ENCODE peak calls at places on chromosomes 13 and 19, in eight cellular contexts. H is OCI-LY7, X is WTC11, E is progenitor cell of endocrine pancreas, G is mucosa of descending colon, I is heart right ventricle, K is choroid plexus epithelial cell, O is HFFc6. V is an unnamed sample.

GRCh38 chr13:45242070-45242469 is 41.2 kb upstream of the KCTD4 start:
- DNase-seq in H (no peak), X (no peak), E (no peak), G (no peak), I (no peak), K (peak; percentile 73), O (no peak), V (no peak)

GRCh38 chr13:97967948-97968347 is 14.5 kb downstream of the IPO5 start:
- DNase-seq in H (no peak), X (no peak), E (no peak), G (no peak), I (peak; percentile 9), K (peak; percentile 45), O (no peak), V (no peak)

GRCh38 chr19:41310031-41310831 is at the start of gene CCDC97:
- DNase-seq in H (peak; percentile 93), X (peak; percentile 88), E (peak; percentile 76), G (peak; percentile 92), I (peak; percentile 88), K (peak; percentile 90), O (peak; percentile 76), V (peak; percentile 85)

GRCh38 chr19:57613941-57614743 is at the start of gene ZNF134:
- DNase-seq in H (peak; percentile 95), X (peak; percentile 93), E (peak; percentile 75), G (peak; percentile 95), I (peak; percentile 94), K (peak; percentile 92), O (peak; percentile 79), V (peak; percentile 86)

GRCh38 chr13:28754698-28755545 is 36.2 kb upstream of the SLC46A3 start:
- DNase-seq in H (peak; percentile 44), X (peak; percentile 60), E (no peak), G (no peak), I (peak; percentile 71), K (peak; percentile 84), O (no peak), V (peak; percentile 34)

GRCh38 chr13:83440465-83440864 is 441.8 kb downstream of the SLITRK1 start:
- DNase-seq in H (no peak), X (no peak), E (no peak), G (no peak), I (no peak), K (no peak), O (no peak), V (no peak)

GRCh38 chr13:105814219-105814901 is 721.1 kb downstream of the EFNB2 start:
- DNase-seq in H (no peak), X (no peak), E (no peak), G (no peak), I (no peak), K (no peak), O (no peak), V (no peak)

GRCh38 chr19:55253842-55254624 is 4.8 kb downstream of the PPP6R1 start:
- DNase-seq in H (peak; percentile 97), X (no peak), E (no peak), G (peak; percentile 78), I (no peak), K (no peak), O (no peak), V (no peak)

GRCh38 chr19:3082331-3082730 is 11.8 kb upstream of the GNA11 start:
- DNase-seq in H (no peak), X (no peak), E (no peak), G (no peak), I (no peak), K (no peak), O (no peak), V (no peak)

GRCh38 chr19:29660835-29661234 is 4.4 kb upstream of the PLEKHF1 start:
- DNase-seq in H (no peak), X (no peak), E (no peak), G (no peak), I (no peak), K (no peak), O (no peak), V (no peak)

GRCh38 chr19:38263696-38264485 is 482 bp upstream of the SPINT2 start:
- DNase-seq in H (peak; percentile 73), X (peak; percentile 97), E (peak; percentile 97), G (no peak), I (no peak), K (peak; percentile 44), O (peak; percentile 69), V (no peak)

GRCh38 chr13:38527140-38527539 is 159.7 kb upstream of the FREM2 start:
- DNase-seq in H (no peak), X (no peak), E (no peak), G (no peak), I (no peak), K (no peak), O (no peak), V (no peak)

GRCh38 chr19:50492303-50493052 is 15.8 kb upstream of the GARIN5A start:
- DNase-seq in H (no peak), X (no peak), E (no peak), G (no peak), I (no peak), K (peak; percentile 13), O (no peak), V (no peak)

GRCh38 chr13:33466262-33466661 is 180.7 kb upstream of the STARD13 start:
- DNase-seq in H (no peak), X (no peak), E (no peak), G (no peak), I (no peak), K (peak; percentile 13), O (no peak), V (no peak)

GRCh38 chr13:112635323-112635722 is 47.4 kb upstream of the TUBGCP3 start:
- DNase-seq in H (no peak), X (no peak), E (no peak), G (no peak), I (no peak), K (no peak), O (no peak), V (no peak)

GRCh38 chr13:41500501-41500900 is 43.2 kb downstream of the RGCC start:
- DNase-seq in H (peak; percentile 77), X (no peak), E (no peak), G (peak; percentile 61), I (no peak), K (no peak), O (no peak), V (no peak)

GRCh38 chr13:36294061-36294460 is 3.6 kb downstream of the CCDC169 start:
- DNase-seq in H (no peak), X (no peak), E (no peak), G (no peak), I (no peak), K (no peak), O (no peak), V (no peak)

GRCh38 chr19:58009666-58010301 is 7.2 kb upstream of the ZNF606 start:
- DNase-seq in H (no peak), X (peak; percentile 95), E (no peak), G (peak; percentile 80), I (peak; percentile 90), K (peak; percentile 92), O (no peak), V (no peak)

GRCh38 chr13:108609353-108609752 is 20.1 kb upstream of the MYO16 start:
- DNase-seq in H (no peak), X (no peak), E (no peak), G (no peak), I (no peak), K (peak; percentile 81), O (no peak), V (no peak)

DNA sequence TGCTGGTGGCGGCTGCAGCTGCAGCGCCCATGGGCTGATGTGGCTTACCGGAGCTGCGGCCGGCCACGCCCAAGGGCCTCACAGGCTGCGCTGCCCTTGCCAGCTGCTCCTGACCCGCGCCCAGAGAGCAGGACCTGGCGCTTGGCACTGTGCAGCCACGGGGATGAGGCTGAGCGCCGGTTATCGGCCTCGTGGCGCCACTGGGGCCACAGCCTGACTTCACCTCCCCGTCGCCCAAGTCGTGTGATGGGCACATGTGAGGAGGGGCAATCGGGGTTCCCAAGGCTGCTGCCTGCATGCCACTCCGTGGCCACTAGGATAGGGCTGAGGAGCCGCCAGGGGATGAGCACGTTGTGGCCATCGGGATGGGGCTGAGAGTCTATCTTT is 77.2 kb upstream of the PABPC3 start:
- DNase-seq in H (no peak), X (peak; percentile 53), E (no peak), G (no peak), I (no peak), K (no peak), O (no peak), V (no peak)
- TF ChIP-seq CTCF in H (no peak), X (no peak), E (no peak), G (no peak), I (no peak), K (no peak), O (no peak), V (no peak)

GRCh38 chr19:16019691-16020448 is 56.4 kb upstream of the TPM4 start:
- DNase-seq in H (no peak), X (no peak), E (no peak), G (no peak), I (no peak), K (no peak), O (no peak), V (no peak)
- TF ChIP-seq CTCF in H (no peak), X (no peak), E (no peak), G (no peak), I (no peak), K (no peak), O (no peak), V (no peak)

DNA sequence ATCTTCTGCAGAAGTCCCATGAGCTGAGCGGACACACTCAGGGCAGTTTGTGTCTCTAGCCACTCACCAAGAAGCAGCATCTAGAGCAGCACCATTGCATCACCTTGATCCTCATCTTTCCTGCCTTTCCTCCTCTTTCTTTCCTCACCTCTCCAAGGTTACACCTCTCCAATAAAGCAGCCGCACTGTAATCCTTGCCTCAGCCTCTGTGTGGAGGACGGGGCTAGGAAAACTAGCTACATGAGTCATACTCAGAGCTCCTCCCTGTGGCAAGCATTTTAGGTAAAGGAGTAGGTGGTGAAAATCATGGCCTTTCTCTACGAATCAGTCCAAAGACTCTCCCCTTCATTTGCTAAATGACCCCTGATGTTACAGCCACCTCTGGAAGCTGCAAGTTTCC is 108.8 kb downstream of the DNAJC15 start:
- DNase-seq in H (peak; percentile 8), X (peak; percentile 41), E (no peak), G (no peak), I (peak; percentile 21), K (peak; percentile 78), O (no peak), V (peak; percentile 23)
- TF ChIP-seq CTCF in H (peak; percentile 37), X (no peak), E (peak; percentile 42), G (no peak), I (peak; percentile 30), K (peak; percentile 71), O (no peak), V (no peak)

DNA sequence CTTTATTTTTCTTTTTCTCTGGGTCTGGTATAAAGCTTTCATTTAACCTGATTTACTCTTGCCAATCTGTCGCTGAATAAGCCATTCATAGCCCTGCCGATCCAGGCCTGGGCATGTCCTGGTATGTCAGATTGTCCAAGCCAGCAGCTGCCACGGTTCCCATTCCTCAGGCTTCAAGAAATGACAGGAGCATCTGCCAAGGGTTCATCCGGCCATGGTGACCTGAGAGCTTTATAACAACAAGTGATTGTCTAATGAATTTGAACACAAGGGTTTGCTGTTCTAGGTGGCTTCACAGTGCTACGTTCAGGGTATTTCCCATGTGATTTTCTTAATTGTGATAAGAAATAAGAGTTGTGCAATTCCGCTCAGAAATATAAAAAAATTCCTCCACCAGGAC is 20.0 kb downstream of the PNMA8A start:
- DNase-seq in H (no peak), X (no peak), E (no peak), G (no peak), I (no peak), K (no peak), O (no peak), V (no peak)
- TF ChIP-seq CTCF in H (no peak), X (no peak), E (no peak), G (no peak), I (no peak), K (no peak), O (no peak), V (no peak)

GRCh38 chr19:48934837-48935236 is 1.3 kb downstream of the DHDH start:
- DNase-seq in H (no peak), X (peak; percentile 62), E (no peak), G (no peak), I (no peak), K (no peak), O (no peak), V (peak; percentile 27)
- TF ChIP-seq CTCF in H (peak; percentile 54), X (no peak), E (no peak), G (no peak), I (no peak), K (no peak), O (peak; percentile 17), V (no peak)